ENCODE peak calls at places on chromosomes 2 and 18, in four cellular contexts. Z is GM13977, M is WTC11, E is ovary. B is an unnamed sample.
A peak's percentile ranks its signal among the peaks of the same experiment; 100 is the strongest.

GRCh38 chr2:12155308-12156061 is 409.1 kb downstream of the LPIN1 start:
- DNase-seq in Z (no peak), M (no peak), E (no peak), B (peak; percentile 21)

GRCh38 chr2:237691200-237691907 is 64.0 kb downstream of the LRRFIP1 start:
- DNase-seq in Z (no peak), M (peak; percentile 57), E (no peak), B (peak; percentile 76)

GRCh38 chr2:86788881-86789686 is 1.6 kb downstream of the CD8A start:
- DNase-seq in Z (no peak), M (peak; percentile 71), E (no peak), B (peak; percentile 27)

GRCh38 chr2:123738643-123739042 is 286.4 kb upstream of the CNTNAP5 start:
- DNase-seq in Z (no peak), M (no peak), E (no peak), B (peak; percentile 72)

GRCh38 chr2:19648583-19648982 is 253.2 kb downstream of the TTC32 start:
- DNase-seq in Z (no peak), M (no peak), E (no peak), B (no peak)

GRCh38 chr2:241399941-241400922 is 44.1 kb downstream of the FARP2 start:
- DNase-seq in Z (no peak), M (no peak), E (no peak), B (no peak)

GRCh38 chr2:86782748-86783147 is 8.0 kb downstream of the CD8A start:
- DNase-seq in Z (no peak), M (no peak), E (no peak), B (no peak)

GRCh38 chr2:36425771-36426340 is 70.3 kb downstream of the CRIM1 start:
- DNase-seq in Z (no peak), M (no peak), E (no peak), B (no peak)

GRCh38 chr2:18117592-18117991 is 239.1 kb downstream of the KCNS3 start:
- DNase-seq in Z (peak; percentile 14), M (peak; percentile 61), E (no peak), B (peak; percentile 71)

GRCh38 chr2:60873381-60873780 is 8.0 kb upstream of the REL start:
- DNase-seq in Z (peak; percentile 71), M (no peak), E (no peak), B (no peak)

GRCh38 chr2:101983928-101984327 is 7.8 kb upstream of the IL1R2 start:
- DNase-seq in Z (no peak), M (no peak), E (no peak), B (peak; percentile 77)

GRCh38 chr2:168160897-168161296 is 86.5 kb downstream of the STK39 start:
- DNase-seq in Z (peak; percentile 8), M (no peak), E (no peak), B (peak; percentile 37)

GRCh38 chr2:55159037-55159651 is 72.9 kb downstream of the CLHC1 start:
- DNase-seq in Z (peak; percentile 36), M (no peak), E (peak; percentile 53), B (peak; percentile 91)

GRCh38 chr2:10935953-10936942 is 24.5 kb downstream of the KCNF1 start:
- DNase-seq in Z (no peak), M (no peak), E (no peak), B (peak; percentile 98)

GRCh38 chr2:139214806-139215205 is 434.6 kb upstream of the NXPH2 start:
- DNase-seq in Z (no peak), M (no peak), E (no peak), B (no peak)

GRCh38 chr18:49041677-49042570 is 91.2 kb upstream of the SMAD7 start:
- DNase-seq in Z (no peak), M (peak; percentile 64), E (peak; percentile 53), B (peak; percentile 71)

GRCh38 chr2:185291035-185291647 is 447.5 kb upstream of the FSIP2 start:
- DNase-seq in Z (no peak), M (peak; percentile 81), E (no peak), B (peak; percentile 96)

B was measured in DMS53.